ENCODE peak calls at places on chromosomes 2 and 18, in four cellular contexts. H is A549, Z is endothelial cell, Q is endodermal cell. C is an unnamed sample.

GRCh38 chr2:8315766-8316165 is 366.1 kb upstream of the ID2 start:
- DNase-seq in H (no peak), Z (no peak), Q (peak), C (no peak)

GRCh38 chr2:85312404-85312803 is 15.4 kb downstream of the TGOLN2 start:
- DNase-seq in H (no peak), Z (no peak), Q (no peak), C (no peak)

GRCh38 chr2:67883316-67884080 is 179.3 kb downstream of the C1D start:
- DNase-seq in H (no peak), Z (no peak), Q (no peak), C (no peak)

GRCh38 chr2:145484443-145485086 is 964.6 kb upstream of the ZEB2 start:
- DNase-seq in H (peak), Z (no peak), Q (no peak), C (no peak)

GRCh38 chr18:25169701-25170100 is 182.3 kb downstream of the ZNF521 start:
- DNase-seq in H (no peak), Z (no peak), Q (no peak), C (no peak)

GRCh38 chr18:44541159-44541558 is 139.5 kb upstream of the SETBP1 start:
- DNase-seq in H (no peak), Z (no peak), Q (no peak), C (no peak)

GRCh38 chr2:8049111-8049720 is 632.6 kb upstream of the ID2 start:
- DNase-seq in H (no peak), Z (no peak), Q (no peak), C (no peak)

GRCh38 chr2:119659601-119660342 is 19.2 kb upstream of the TMEM177 start:
- DNase-seq in H (no peak), Z (peak), Q (peak), C (no peak)

GRCh38 chr18:61896767-61897166 is 4.0 kb upstream of the RNF152 start:
- DNase-seq in H (no peak), Z (no peak), Q (peak), C (no peak)

GRCh38 chr2:8260213-8260612 is 421.6 kb upstream of the ID2 start:
- DNase-seq in H (no peak), Z (no peak), Q (peak), C (no peak)

GRCh38 chr2:149601141-149601796 is 13.7 kb upstream of the MMADHC start:
- DNase-seq in H (no peak), Z (no peak), Q (no peak), C (no peak)

GRCh38 chr2:60152226-60152833 is 401.1 kb downstream of the BCL11A start:
- DNase-seq in H (peak), Z (no peak), Q (no peak), C (peak)

DNA sequence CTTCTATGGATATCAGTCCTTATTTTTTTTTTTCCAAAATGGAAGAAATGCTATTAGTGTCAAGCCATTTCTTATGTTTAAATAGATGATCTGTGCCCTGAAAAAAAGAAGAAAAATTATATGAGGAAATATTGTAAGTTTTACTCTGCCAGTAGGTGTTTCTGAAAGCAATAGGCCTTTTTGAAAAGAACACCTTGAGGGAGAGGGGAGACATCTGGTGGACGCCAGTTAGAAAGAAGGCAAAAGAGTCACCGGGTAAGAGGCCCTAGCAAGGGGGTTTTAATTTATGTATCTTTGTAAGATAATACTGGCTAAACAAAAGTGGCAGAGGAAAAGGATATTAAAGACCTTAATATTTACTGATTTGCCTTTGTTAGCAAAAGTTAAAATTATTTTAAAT is 56.1 kb downstream of the DYNAP start:
- DNase-seq in H (no peak), Z (peak), Q (peak), C (peak)
- TF ChIP-seq CTCF in H (peak), Z (peak), Q (peak), C (peak)

GRCh38 chr18:45938488-45938935 is 28.6 kb downstream of the EPG5 start:
- DNase-seq in H (no peak), Z (no peak), Q (no peak), C (peak)
- TF ChIP-seq CTCF in H (no peak), Z (no peak), Q (no peak), C (no peak)

DNA sequence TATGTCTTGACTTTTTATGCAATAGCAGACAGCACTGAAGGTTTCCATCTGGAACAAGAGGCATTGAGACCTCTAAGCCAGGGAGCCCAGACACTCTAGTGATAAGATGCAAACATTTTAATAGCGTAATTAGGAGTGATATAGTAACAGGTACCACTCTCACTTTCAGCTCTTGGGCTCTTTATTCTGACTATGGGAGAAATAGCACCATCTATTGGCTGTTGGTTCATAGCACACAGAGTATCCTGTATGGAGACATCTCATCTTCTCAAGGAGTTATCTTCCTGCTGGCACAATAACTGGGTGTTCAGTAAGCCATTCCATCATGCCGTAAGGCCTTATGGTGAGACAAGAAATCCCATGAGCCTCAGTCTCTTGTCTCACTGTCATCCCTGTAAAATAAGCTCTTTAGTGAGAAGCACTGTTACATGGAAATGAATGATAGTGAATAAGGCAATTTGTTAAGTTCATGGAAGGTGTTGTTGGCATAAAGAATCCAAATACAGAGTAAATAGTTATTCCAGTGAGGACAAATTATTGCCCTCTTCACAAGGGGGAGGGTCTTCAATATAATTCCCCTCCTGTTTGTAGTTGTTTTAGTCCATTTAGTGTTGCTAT is 48.3 kb downstream of the THUMPD2 start:
- DNase-seq in H (peak), Z (peak), Q (peak), C (peak)
- TF ChIP-seq CTCF in H (peak), Z (peak), Q (peak), C (peak)

GRCh38 chr2:121686218-121686617 is 37.0 kb upstream of the CLASP1 start:
- DNase-seq in H (no peak), Z (no peak), Q (peak), C (no peak)

GRCh38 chr2:121694398-121695178 is 42.1 kb downstream of the NIFK start:
- DNase-seq in H (no peak), Z (no peak), Q (peak), C (no peak)

GRCh38 chr2:121688820-121689219 is 39.6 kb upstream of the CLASP1 start:
- DNase-seq in H (no peak), Z (no peak), Q (no peak), C (no peak)

GRCh38 chr2:121690095-121690494 is 40.8 kb upstream of the CLASP1 start:
- DNase-seq in H (no peak), Z (no peak), Q (no peak), C (no peak)

DNA sequence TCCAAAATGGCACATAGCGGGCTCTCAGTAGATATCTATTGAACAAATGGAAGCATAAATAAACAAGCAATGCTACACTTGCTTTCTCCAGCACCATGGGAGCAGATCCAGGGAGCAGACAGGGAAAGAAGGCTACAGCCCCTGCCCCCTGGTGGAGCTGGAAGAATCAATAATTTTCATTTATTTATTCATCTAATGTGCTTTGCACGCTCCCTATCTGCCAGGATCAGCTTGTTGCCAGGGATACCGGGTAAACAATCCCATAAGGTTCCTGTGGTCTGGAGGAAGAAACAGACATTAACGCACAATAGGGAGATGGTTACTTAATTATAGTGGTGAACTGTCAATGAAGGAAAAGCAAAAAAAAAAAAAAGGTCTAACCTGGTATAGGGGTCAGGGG is 40.1 kb upstream of the CLASP1 start:
- DNase-seq in H (peak), Z (peak), Q (no peak), C (no peak)
- TF ChIP-seq CTCF in H (peak), Z (no peak), Q (peak), C (no peak)

DNA sequence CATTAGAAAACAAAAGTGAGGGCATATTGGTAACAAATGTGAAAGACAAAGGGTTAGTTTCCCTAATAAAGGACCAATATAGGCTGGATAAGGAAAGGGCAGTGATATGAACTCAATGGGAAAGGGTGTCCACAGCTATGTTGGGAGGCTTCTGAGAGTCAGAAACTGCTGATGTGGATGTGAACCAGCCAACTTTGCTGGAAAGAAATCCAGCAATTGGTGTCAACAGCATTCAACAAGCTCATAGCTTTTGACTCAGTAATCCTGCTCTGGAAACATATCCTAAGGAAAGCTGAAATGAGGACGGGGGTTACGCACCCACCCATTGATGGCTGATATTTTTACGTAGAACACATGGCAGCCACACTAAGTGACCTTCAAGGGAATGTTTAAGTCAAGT is 63.7 kb downstream of the ARL4C start:
- DNase-seq in H (no peak), Z (no peak), Q (no peak), C (no peak)
- TF ChIP-seq CTCF in H (no peak), Z (no peak), Q (no peak), C (no peak)

GRCh38 chr2:55420901-55421300 is 1.2 kb upstream of the CCDC88A start:
- DNase-seq in H (no peak), Z (no peak), Q (no peak), C (no peak)

GRCh38 chr2:55419236-55419513 is 481 bp downstream of the CCDC88A start:
- DNase-seq in H (peak), Z (no peak), Q (no peak), C (no peak)

GRCh38 chr2:55418512-55419235 is 982 bp downstream of the CCDC88A start:
- DNase-seq in H (no peak), Z (no peak), Q (peak), C (peak)

GRCh38 chr2:55420244-55420713 is 623 bp upstream of the CCDC88A start:
- DNase-seq in H (no peak), Z (no peak), Q (no peak), C (no peak)

DNA sequence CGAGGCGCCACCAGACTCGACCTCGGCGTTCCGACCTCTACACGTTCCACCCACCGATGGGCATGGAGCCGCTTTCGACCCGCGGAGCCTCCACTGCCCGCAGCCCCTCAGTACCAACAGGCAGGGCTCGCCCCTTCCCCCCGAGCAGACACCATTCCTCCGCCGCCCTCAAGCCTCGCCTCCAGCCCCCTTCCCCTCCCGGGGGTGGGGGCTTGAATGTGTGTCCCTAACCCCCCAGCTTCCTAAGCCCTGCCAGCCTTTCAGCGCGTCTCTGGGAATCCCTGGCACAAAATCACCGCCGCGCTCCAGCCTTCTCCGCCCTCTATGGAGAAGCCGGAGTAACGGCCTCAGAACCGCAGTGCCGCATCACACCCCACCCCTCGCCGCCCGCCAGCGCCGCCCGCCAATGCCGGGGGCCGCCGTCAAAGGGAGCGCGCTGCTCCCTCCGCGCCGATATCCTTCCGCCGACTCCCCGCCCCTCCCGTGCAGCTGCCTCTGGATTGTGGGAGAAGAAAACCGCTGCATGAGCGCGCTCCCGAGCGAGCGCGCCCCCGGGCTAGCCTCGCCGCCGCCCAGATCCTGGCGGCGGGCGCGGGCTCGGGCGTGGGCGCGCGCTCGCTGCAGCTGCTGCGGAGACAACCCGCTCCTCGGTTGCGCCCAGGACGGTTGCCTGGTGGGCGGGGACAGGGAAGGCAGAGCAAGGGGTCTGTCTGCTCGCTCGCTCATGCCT is at the start of gene CCDC88A:
- DNase-seq in H (peak), Z (peak), Q (peak), C (peak)
- TF ChIP-seq CTCF in H (no peak), Z (no peak), Q (peak), C (no peak)

DNA sequence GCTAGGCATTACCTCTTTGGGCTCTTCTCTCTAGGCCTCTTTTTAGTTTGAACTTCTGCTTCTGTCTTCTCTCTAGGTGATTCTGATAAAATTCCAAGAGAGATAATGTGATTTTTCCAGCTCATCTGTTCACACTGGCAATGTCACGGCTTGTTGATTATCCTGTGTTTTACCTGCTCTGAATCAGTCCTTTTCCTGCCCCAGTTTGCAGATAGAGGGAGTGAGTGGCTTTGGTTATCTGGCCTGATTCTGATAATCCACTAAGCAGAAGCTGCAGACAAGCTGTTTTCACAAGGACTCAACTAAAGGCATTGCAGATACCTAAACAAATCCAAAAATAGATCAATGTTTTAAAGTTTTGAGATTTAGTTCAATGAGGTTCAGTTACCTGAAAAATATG is 111.9 kb downstream of the DCC start:
- DNase-seq in H (no peak), Z (no peak), Q (peak), C (no peak)
- TF ChIP-seq CTCF in H (no peak), Z (no peak), Q (peak), C (no peak)

DNA sequence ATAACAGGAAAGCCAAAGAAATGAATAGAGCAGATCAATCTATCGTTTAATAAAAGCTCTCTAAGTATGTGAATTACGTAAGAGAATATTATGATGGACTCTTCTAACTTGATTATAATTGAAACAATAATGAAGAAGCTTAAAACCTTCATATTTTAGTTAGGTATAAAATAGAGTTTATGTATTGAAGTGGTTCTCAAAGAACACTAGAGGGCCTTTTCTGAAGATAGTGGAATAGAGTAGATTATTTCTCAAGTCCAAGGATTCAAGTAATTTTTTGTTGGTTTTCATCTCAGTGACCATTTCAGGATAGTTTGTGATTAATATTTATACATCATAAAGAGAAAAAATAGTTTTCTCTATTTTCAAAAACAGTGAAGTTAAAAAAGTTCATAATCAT is 97.7 kb downstream of the NBEAL1 start:
- DNase-seq in H (no peak), Z (no peak), Q (no peak), C (no peak)
- TF ChIP-seq CTCF in H (no peak), Z (no peak), Q (peak), C (no peak)

GRCh38 chr2:159982270-159982669 is 80.1 kb downstream of the PLA2R1 start:
- DNase-seq in H (no peak), Z (no peak), Q (peak), C (no peak)

GRCh38 chr2:159987136-159987535 is 75.3 kb downstream of the PLA2R1 start:
- DNase-seq in H (no peak), Z (no peak), Q (no peak), C (no peak)

GRCh38 chr2:159982842-159983785 is 79.3 kb downstream of the PLA2R1 start:
- DNase-seq in H (no peak), Z (no peak), Q (peak), C (no peak)

GRCh38 chr2:159988412-159988970 is 73.9 kb downstream of the PLA2R1 start:
- DNase-seq in H (no peak), Z (no peak), Q (no peak), C (no peak)

GRCh38 chr2:159984034-159984433 is 78.4 kb downstream of the PLA2R1 start:
- DNase-seq in H (no peak), Z (no peak), Q (no peak), C (no peak)
- TF ChIP-seq CTCF in H (no peak), Z (no peak), Q (no peak), C (no peak)

GRCh38 chr18:26734760-26735159 is 130.7 kb downstream of the AQP4 start:
- DNase-seq in H (no peak), Z (no peak), Q (no peak), C (no peak)

GRCh38 chr18:26723986-26724385 is 141.5 kb downstream of the AQP4 start:
- DNase-seq in H (no peak), Z (no peak), Q (no peak), C (no peak)

GRCh38 chr18:26729439-26729838 is 136.1 kb downstream of the AQP4 start:
- DNase-seq in H (no peak), Z (no peak), Q (no peak), C (no peak)
- TF ChIP-seq CTCF in H (no peak), Z (no peak), Q (no peak), C (no peak)